ENCODE peak calls at places on chromosomes 4 and X, in seven cellular contexts. One of them, this sample, is unnamed.

GRCh38 chr4:114028071-114028470 is 48.6 kb upstream of the ARSJ start:
- DNase-seq in NCI-H510A treated with DMSO at 0.1 percent for 48 hours: no peak
- DNase-seq in stimulated activated naive B cell treated with anti-CD40 and anti-IgM and Interleukin-4, amounts not matched to agents 10 μg/mL and 1 μg/mL and 100 μg/mL, for 72 hours: no peak
- DNase-seq in activated CD4-positive, alpha-beta T cell treated with anti-CD3 and anti-CD28 coated beads, Interleukin-2, amount 50 U/mL, for 24 hours: no peak
- DNase-seq in NCI-H1436: no peak
- DNase-seq in HFFc6: no peak
- DNase-seq in NCI-H460: no peak
- DNase-seq in this sample: peak

GRCh38 chrX:55011294-55011693 is 11.1 kb downstream of the APEX2 start:
- DNase-seq in NCI-H510A treated with DMSO at 0.1 percent for 48 hours: no peak
- DNase-seq in NCI-H1436: no peak
- DNase-seq in stimulated activated naive B cell treated with anti-CD40 and anti-IgM and Interleukin-4, amounts not matched to agents 10 μg/mL and 1 μg/mL and 100 μg/mL, for 72 hours: no peak
- DNase-seq in NCI-H460: no peak
- DNase-seq in HFFc6: no peak
- DNase-seq in activated CD4-positive, alpha-beta T cell treated with anti-CD3 and anti-CD28 coated beads, Interleukin-2, amount 50 U/mL, for 24 hours: no peak
- DNase-seq in this sample: no peak

GRCh38 chr4:185859106-185859505 is 47.1 kb upstream of the SORBS2 start:
- DNase-seq in activated CD4-positive, alpha-beta T cell treated with anti-CD3 and anti-CD28 coated beads, Interleukin-2, amount 50 U/mL, for 24 hours: no peak
- DNase-seq in stimulated activated naive B cell treated with anti-CD40 and anti-IgM and Interleukin-4, amounts not matched to agents 10 μg/mL and 1 μg/mL and 100 μg/mL, for 72 hours: no peak
- DNase-seq in HFFc6: no peak
- DNase-seq in NCI-H510A treated with DMSO at 0.1 percent for 48 hours: no peak
- DNase-seq in NCI-H460: no peak
- DNase-seq in NCI-H1436: no peak
- DNase-seq in this sample: peak

GRCh38 chr4:150209140-150209829 is 131.0 kb downstream of the DCLK2 start:
- DNase-seq in NCI-H460: peak
- DNase-seq in NCI-H510A treated with DMSO at 0.1 percent for 48 hours: peak
- DNase-seq in HFFc6: peak
- DNase-seq in stimulated activated naive B cell treated with anti-CD40 and anti-IgM and Interleukin-4, amounts not matched to agents 10 μg/mL and 1 μg/mL and 100 μg/mL, for 72 hours: peak
- DNase-seq in NCI-H1436: peak
- DNase-seq in activated CD4-positive, alpha-beta T cell treated with anti-CD3 and anti-CD28 coated beads, Interleukin-2, amount 50 U/mL, for 24 hours: no peak
- DNase-seq in this sample: peak

GRCh38 chr4:68927165-68927564 is 24.4 kb downstream of the UGT2A3 start:
- DNase-seq in NCI-H1436: no peak
- DNase-seq in NCI-H460: no peak
- DNase-seq in NCI-H510A treated with DMSO at 0.1 percent for 48 hours: no peak
- DNase-seq in activated CD4-positive, alpha-beta T cell treated with anti-CD3 and anti-CD28 coated beads, Interleukin-2, amount 50 U/mL, for 24 hours: no peak
- DNase-seq in HFFc6: no peak
- DNase-seq in stimulated activated naive B cell treated with anti-CD40 and anti-IgM and Interleukin-4, amounts not matched to agents 10 μg/mL and 1 μg/mL and 100 μg/mL, for 72 hours: no peak
- DNase-seq in this sample: no peak

GRCh38 chr4:83768146-83768545 is 232.2 kb downstream of the GPAT3 start:
- DNase-seq in NCI-H510A treated with DMSO at 0.1 percent for 48 hours: no peak
- DNase-seq in NCI-H460: no peak
- DNase-seq in activated CD4-positive, alpha-beta T cell treated with anti-CD3 and anti-CD28 coated beads, Interleukin-2, amount 50 U/mL, for 24 hours: no peak
- DNase-seq in stimulated activated naive B cell treated with anti-CD40 and anti-IgM and Interleukin-4, amounts not matched to agents 10 μg/mL and 1 μg/mL and 100 μg/mL, for 72 hours: no peak
- DNase-seq in NCI-H1436: no peak
- DNase-seq in HFFc6: no peak
- DNase-seq in this sample: no peak

GRCh38 chr4:149409186-149410056 is 406.2 kb downstream of the IQCM start:
- DNase-seq in NCI-H510A treated with DMSO at 0.1 percent for 48 hours: no peak
- DNase-seq in activated CD4-positive, alpha-beta T cell treated with anti-CD3 and anti-CD28 coated beads, Interleukin-2, amount 50 U/mL, for 24 hours: no peak
- DNase-seq in stimulated activated naive B cell treated with anti-CD40 and anti-IgM and Interleukin-4, amounts not matched to agents 10 μg/mL and 1 μg/mL and 100 μg/mL, for 72 hours: no peak
- DNase-seq in NCI-H1436: no peak
- DNase-seq in NCI-H460: peak
- DNase-seq in HFFc6: peak
- DNase-seq in this sample: peak

GRCh38 chr4:118335316-118335715 is 17.5 kb downstream of the PRSS12 start:
- DNase-seq in NCI-H510A treated with DMSO at 0.1 percent for 48 hours: no peak
- DNase-seq in HFFc6: no peak
- DNase-seq in NCI-H460: no peak
- DNase-seq in NCI-H1436: no peak
- DNase-seq in stimulated activated naive B cell treated with anti-CD40 and anti-IgM and Interleukin-4, amounts not matched to agents 10 μg/mL and 1 μg/mL and 100 μg/mL, for 72 hours: no peak
- DNase-seq in activated CD4-positive, alpha-beta T cell treated with anti-CD3 and anti-CD28 coated beads, Interleukin-2, amount 50 U/mL, for 24 hours: no peak
- DNase-seq in this sample: no peak

GRCh38 chr4:26787461-26788340 is 72.9 kb upstream of the STIM2 start:
- DNase-seq in activated CD4-positive, alpha-beta T cell treated with anti-CD3 and anti-CD28 coated beads, Interleukin-2, amount 50 U/mL, for 24 hours: peak
- DNase-seq in HFFc6: peak
- DNase-seq in stimulated activated naive B cell treated with anti-CD40 and anti-IgM and Interleukin-4, amounts not matched to agents 10 μg/mL and 1 μg/mL and 100 μg/mL, for 72 hours: peak
- DNase-seq in NCI-H510A treated with DMSO at 0.1 percent for 48 hours: no peak
- DNase-seq in NCI-H460: peak
- DNase-seq in NCI-H1436: peak
- DNase-seq in this sample: peak

GRCh38 chrX:136662104-136662503 is 14.1 kb downstream of the CD40LG start:
- DNase-seq in activated CD4-positive, alpha-beta T cell treated with anti-CD3 and anti-CD28 coated beads, Interleukin-2, amount 50 U/mL, for 24 hours: no peak
- DNase-seq in NCI-H510A treated with DMSO at 0.1 percent for 48 hours: no peak
- DNase-seq in NCI-H1436: no peak
- DNase-seq in stimulated activated naive B cell treated with anti-CD40 and anti-IgM and Interleukin-4, amounts not matched to agents 10 μg/mL and 1 μg/mL and 100 μg/mL, for 72 hours: no peak
- DNase-seq in HFFc6: no peak
- DNase-seq in NCI-H460: no peak
- DNase-seq in this sample: no peak

GRCh38 chr4:102819588-102820365 is 7.6 kb downstream of the UBE2D3 start:
- DNase-seq in activated CD4-positive, alpha-beta T cell treated with anti-CD3 and anti-CD28 coated beads, Interleukin-2, amount 50 U/mL, for 24 hours: peak
- DNase-seq in NCI-H460: no peak
- DNase-seq in NCI-H1436: no peak
- DNase-seq in NCI-H510A treated with DMSO at 0.1 percent for 48 hours: no peak
- DNase-seq in stimulated activated naive B cell treated with anti-CD40 and anti-IgM and Interleukin-4, amounts not matched to agents 10 μg/mL and 1 μg/mL and 100 μg/mL, for 72 hours: no peak
- DNase-seq in HFFc6: no peak
- DNase-seq in this sample: peak

GRCh38 chrX:41471786-41472185 is 24.6 kb downstream of the NYX start:
- DNase-seq in NCI-H510A treated with DMSO at 0.1 percent for 48 hours: no peak
- DNase-seq in HFFc6: no peak
- DNase-seq in stimulated activated naive B cell treated with anti-CD40 and anti-IgM and Interleukin-4, amounts not matched to agents 10 μg/mL and 1 μg/mL and 100 μg/mL, for 72 hours: no peak
- DNase-seq in NCI-H460: no peak
- DNase-seq in activated CD4-positive, alpha-beta T cell treated with anti-CD3 and anti-CD28 coated beads, Interleukin-2, amount 50 U/mL, for 24 hours: no peak
- DNase-seq in NCI-H1436: no peak
- DNase-seq in this sample: no peak

GRCh38 chr4:121900132-121900983 is 30.1 kb upstream of the BBS7 start:
- DNase-seq in NCI-H1436: peak
- DNase-seq in NCI-H510A treated with DMSO at 0.1 percent for 48 hours: peak
- DNase-seq in NCI-H460: peak
- DNase-seq in stimulated activated naive B cell treated with anti-CD40 and anti-IgM and Interleukin-4, amounts not matched to agents 10 μg/mL and 1 μg/mL and 100 μg/mL, for 72 hours: peak
- DNase-seq in activated CD4-positive, alpha-beta T cell treated with anti-CD3 and anti-CD28 coated beads, Interleukin-2, amount 50 U/mL, for 24 hours: peak
- DNase-seq in HFFc6: peak
- DNase-seq in this sample: peak

GRCh38 chr4:155667538-155668511 is 1.2 kb downstream of the GUCY1A1 start:
- DNase-seq in NCI-H510A treated with DMSO at 0.1 percent for 48 hours: peak
- DNase-seq in NCI-H460: peak
- DNase-seq in stimulated activated naive B cell treated with anti-CD40 and anti-IgM and Interleukin-4, amounts not matched to agents 10 μg/mL and 1 μg/mL and 100 μg/mL, for 72 hours: peak
- DNase-seq in activated CD4-positive, alpha-beta T cell treated with anti-CD3 and anti-CD28 coated beads, Interleukin-2, amount 50 U/mL, for 24 hours: no peak
- DNase-seq in NCI-H1436: no peak
- DNase-seq in HFFc6: no peak
- DNase-seq in this sample: peak

GRCh38 chrX:56729152-56729557 is at the start of gene NBDY:
- DNase-seq in HFFc6: peak
- DNase-seq in NCI-H1436: peak
- DNase-seq in activated CD4-positive, alpha-beta T cell treated with anti-CD3 and anti-CD28 coated beads, Interleukin-2, amount 50 U/mL, for 24 hours: peak
- DNase-seq in NCI-H510A treated with DMSO at 0.1 percent for 48 hours: peak
- DNase-seq in stimulated activated naive B cell treated with anti-CD40 and anti-IgM and Interleukin-4, amounts not matched to agents 10 μg/mL and 1 μg/mL and 100 μg/mL, for 72 hours: peak
- DNase-seq in NCI-H460: peak
- DNase-seq in this sample: peak